ENCODE peak calls at places on chromosome 16, in seven cellular contexts. V, D, R, A, F, M and K are unnamed samples.

GRCh38 chr16:81554993-81555392 is 110.4 kb downstream of the CMIP start:
- DNase-seq in A (no peak), V (no peak), F (peak), R (no peak), D (no peak), M (no peak), K (no peak)

GRCh38 chr16:79770244-79771064 is 169.9 kb upstream of the MAF start:
- DNase-seq in D (peak), F (peak), V (peak), M (peak), R (peak), A (peak), K (peak)

GRCh38 chr16:68771922-68772681 is 35.0 kb downstream of the CDH1 start:
- DNase-seq in A (no peak), V (no peak), M (no peak), F (no peak), R (no peak), D (no peak), K (no peak)

GRCh38 chr16:75203667-75204409 is 3.1 kb downstream of the CTRB2 start:
- DNase-seq in R (no peak), A (peak), D (no peak), F (peak), M (no peak), V (no peak), K (peak)

GRCh38 chr16:50069060-50069459 is 3.3 kb downstream of the HEATR3 start:
- DNase-seq in R (no peak), D (no peak), A (no peak), F (no peak), M (no peak), V (no peak), K (no peak)

GRCh38 chr16:85497622-85498314 is 115.4 kb upstream of the GSE1 start:
- DNase-seq in R (no peak), A (no peak), M (no peak), D (no peak), V (no peak), F (no peak), K (no peak)

GRCh38 chr16:50245417-50246298 is 20.7 kb upstream of the ADCY7 start:
- DNase-seq in A (no peak), R (no peak), V (peak), F (peak), M (no peak), D (no peak), K (peak)

GRCh38 chr16:49562228-49562627 is 188.6 kb downstream of the C16orf78 start:
- DNase-seq in F (no peak), D (peak), R (no peak), M (no peak), A (no peak), V (no peak), K (peak)

GRCh38 chr16:339680-340079 is 12.8 kb downstream of the AXIN1 start:
- DNase-seq in M (no peak), V (no peak), R (no peak), F (no peak), A (no peak), D (no peak), K (peak)

GRCh38 chr16:89061590-89062380 is 31.9 kb upstream of the ACSF3 start:
- DNase-seq in R (no peak), F (no peak), A (no peak), D (no peak), V (no peak), M (no peak), K (no peak)

GRCh38 chr16:19527161-19527560 is 3.4 kb downstream of the CCP110 start:
- DNase-seq in A (no peak), F (no peak), M (no peak), D (no peak), V (no peak), R (no peak), K (no peak)

GRCh38 chr16:14285542-14286380 is 214.6 kb downstream of the MRTFB start:
- DNase-seq in A (peak), V (peak), D (peak), F (peak), M (peak), R (peak), K (peak)

GRCh38 chr16:69108905-69109252 is 3.4 kb downstream of the HAS3 start:
- DNase-seq in R (no peak), F (no peak), V (no peak), D (no peak), A (no peak), M (no peak), K (peak)

GRCh38 chr16:71424626-71425025 is 17.2 kb downstream of the TLE7 start:
- DNase-seq in R (no peak), F (no peak), D (no peak), V (no peak), A (no peak), M (no peak), K (peak)

GRCh38 chr16:73066927-73067670 is 19.2 kb upstream of the ZFHX3 start:
- DNase-seq in M (no peak), F (no peak), V (no peak), D (no peak), A (no peak), R (no peak), K (no peak)

GRCh38 chr16:57892041-57892440 is 78.9 kb downstream of the CNGB1 start:
- DNase-seq in M (no peak), A (no peak), D (no peak), F (no peak), V (no peak), R (no peak), K (no peak)

GRCh38 chr16:69566437-69567030 is 768 bp downstream of the NFAT5 start:
- DNase-seq in D (no peak), M (no peak), A (peak), F (peak), R (peak), V (peak), K (peak)

GRCh38 chr16:87166321-87166720 is 150.9 kb downstream of the C16orf95 start:
- DNase-seq in R (no peak), F (no peak), V (no peak), A (no peak), D (no peak), M (no peak), K (no peak)

GRCh38 chr16:11039726-11040125 is 95.4 kb downstream of the CLEC16A start:
- DNase-seq in F (no peak), A (no peak), R (no peak), D (no peak), V (no peak), M (no peak), K (no peak)

GRCh38 chr16:47978491-47979490 is 177.0 kb downstream of the ABCC12 start:
- DNase-seq in A (no peak), R (no peak), V (no peak), F (no peak), D (no peak), M (no peak), K (no peak)

GRCh38 chr16:85477801-85478363 is 135.2 kb upstream of the GSE1 start:
- DNase-seq in F (no peak), M (no peak), A (no peak), R (no peak), D (no peak), V (no peak), K (no peak)

GRCh38 chr16:8868272-8869211 is at the start of gene CARHSP1:
- DNase-seq in V (peak), F (peak), R (peak), D (peak), M (peak), A (peak), K (peak)

GRCh38 chr16:71808593-71809449 is at the start of gene AP1G1:
- DNase-seq in F (peak), V (peak), D (peak), M (peak), R (peak), A (peak), K (peak)

GRCh38 chr16:10318798-10319500 is 66.9 kb upstream of the ATF7IP2 start:
- DNase-seq in D (no peak), V (no peak), R (no peak), F (no peak), A (no peak), M (no peak), K (no peak)

GRCh38 chr16:50640391-50640790 is 40.7 kb downstream of the SNX20 start:
- DNase-seq in V (no peak), D (no peak), F (no peak), M (no peak), A (no peak), R (no peak), K (no peak)

GRCh38 chr16:89006036-89006752 is 29.2 kb upstream of the CBFA2T3 start:
- DNase-seq in M (no peak), F (peak), D (no peak), V (no peak), A (peak), R (no peak), K (peak)

GRCh38 chr16:53636978-53637377 is 66.7 kb downstream of the RPGRIP1L start:
- DNase-seq in F (no peak), D (no peak), M (no peak), V (no peak), A (no peak), R (no peak), K (no peak)

GRCh38 chr16:23206986-23207385 is 24.4 kb downstream of the SCNN1G start:
- DNase-seq in F (no peak), D (peak), R (no peak), V (no peak), A (no peak), M (no peak), K (no peak)

GRCh38 chr16:69796285-69797118 is 34.4 kb downstream of the WWP2 start:
- DNase-seq in A (no peak), M (peak), R (peak), F (no peak), V (peak), D (peak), K (no peak)

GRCh38 chr16:12229759-12230594 is 253.4 kb downstream of the SNX29 start:
- DNase-seq in A (no peak), R (no peak), M (peak), F (no peak), V (no peak), D (peak), K (no peak)

GRCh38 chr16:56400458-56400857 is 24.9 kb downstream of the AMFR start:
- DNase-seq in M (no peak), A (no peak), F (no peak), V (no peak), R (no peak), D (no peak), K (no peak)